ENCODE peak calls at places on chromosomes 1 and 21, in ten cellular contexts. L is hepatocyte, J is dorsolateral prefrontal cortex, V is K562, M is coronary artery, A is neural progenitor cell, F is NB4, W is mammary epithelial cell, Z is retinal pigment epithelial cell, U is uterus. T is an unnamed sample.

GRCh38 chr1:161725888-161726630 is 4.7 kb downstream of the FCRLB start:
- DNase-seq in L (peak; percentile 69), J (peak; percentile 65), V (no peak), M (peak; percentile 77), A (peak; percentile 71), F (peak; percentile 70), W (peak; percentile 54), Z (no peak), U (peak; percentile 43), T (peak; percentile 73)

GRCh38 chr1:86356247-86356646 is 39.9 kb downstream of the ODF2L start:
- DNase-seq in L (no peak), J (peak; percentile 33), V (peak; percentile 13), M (no peak), A (peak; percentile 18), F (peak; percentile 4), W (no peak), Z (no peak), U (no peak), T (no peak)

GRCh38 chr1:25906644-25907300 is 553 bp upstream of the STMN1 start:
- DNase-seq in L (peak; percentile 49), J (peak; percentile 45), V (no peak), M (no peak), A (peak; percentile 74), F (no peak), W (no peak), Z (no peak), U (peak; percentile 33), T (no peak)

GRCh38 chr1:25232866-25233784 is 823 bp upstream of the SYF2 start:
- DNase-seq in L (peak; percentile 91), J (peak; percentile 69), V (peak; percentile 100), M (peak; percentile 84), A (peak; percentile 82), F (peak; percentile 89), W (peak; percentile 80), Z (peak; percentile 53), U (peak; percentile 75), T (peak; percentile 92)

GRCh38 chr1:83701396-83701795 is 297.5 kb downstream of the TTLL7 start:
- DNase-seq in L (no peak), J (no peak), V (no peak), M (no peak), A (no peak), F (no peak), W (no peak), Z (no peak), U (no peak), T (no peak)

GRCh38 chr1:31977361-31978131 is 36.1 kb upstream of the KHDRBS1 start:
- DNase-seq in L (peak; percentile 43), J (no peak), V (peak; percentile 80), M (no peak), A (peak; percentile 79), F (peak; percentile 44), W (peak; percentile 39), Z (no peak), U (no peak), T (peak; percentile 50)

GRCh38 chr1:235503333-235504121 is 725 bp downstream of the B3GALNT2 start:
- DNase-seq in L (peak; percentile 69), J (peak; percentile 43), V (peak; percentile 74), M (no peak), A (peak; percentile 86), F (peak; percentile 86), W (peak; percentile 56), Z (no peak), U (no peak), T (peak; percentile 71)

GRCh38 chr21:43750339-43751033 is 25.6 kb downstream of the CSTB start:
- DNase-seq in L (no peak), J (no peak), V (no peak), M (no peak), A (no peak), F (no peak), W (no peak), Z (no peak), U (no peak), T (no peak)

GRCh38 chr1:100860397-100860991 is 34.1 kb downstream of the EXTL2 start:
- DNase-seq in L (no peak), J (no peak), V (no peak), M (no peak), A (peak; percentile 13), F (no peak), W (peak; percentile 55), Z (peak; percentile 26), U (no peak), T (no peak)

GRCh38 chr21:25756190-25756932 is 21.6 kb downstream of the GABPA start:
- DNase-seq in L (no peak), J (no peak), V (no peak), M (no peak), A (no peak), F (no peak), W (no peak), Z (no peak), U (no peak), T (no peak)

GRCh38 chr21:25750085-25750484 is 15.3 kb downstream of the GABPA start:
- DNase-seq in L (no peak), J (no peak), V (no peak), M (no peak), A (no peak), F (peak; percentile 25), W (no peak), Z (no peak), U (no peak), T (no peak)

DNA sequence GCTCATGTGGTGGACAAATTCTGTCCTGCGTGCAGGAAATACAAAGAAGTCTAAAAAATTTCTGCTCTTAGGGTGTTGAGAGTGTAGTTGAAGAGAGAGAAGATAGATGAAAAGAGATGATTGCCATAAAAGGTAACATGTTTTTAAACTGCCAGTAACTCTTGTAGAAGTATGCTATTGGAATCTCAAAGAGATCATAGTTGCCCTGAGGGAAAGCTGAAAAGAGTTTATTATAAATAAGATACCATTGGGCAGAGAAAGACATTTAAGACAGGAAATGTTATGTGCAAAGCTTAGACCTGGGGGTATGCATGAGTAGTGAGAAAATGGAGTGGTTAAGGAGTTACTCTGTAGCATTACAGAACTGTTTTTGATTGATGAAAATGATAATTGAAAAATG is 17.6 kb downstream of the GABPA start:
- DNase-seq in L (no peak), J (no peak), V (no peak), M (no peak), A (no peak), F (no peak), W (no peak), Z (no peak), U (no peak), T (no peak)
- TF ChIP-seq CTCF in L (no peak), J (no peak), V (no peak), M (no peak), A (no peak), F (no peak), W (no peak), Z (no peak), U (no peak), T (no peak)

GRCh38 chr1:33339413-33339812 is 18.5 kb upstream of the A3GALT2 start:
- DNase-seq in L (no peak), J (no peak), V (no peak), M (peak; percentile 80), A (peak; percentile 59), F (no peak), W (no peak), Z (no peak), U (no peak), T (no peak)

GRCh38 chr1:33341190-33341589 is 20.3 kb upstream of the A3GALT2 start:
- DNase-seq in L (no peak), J (no peak), V (no peak), M (peak; percentile 73), A (no peak), F (no peak), W (no peak), Z (no peak), U (no peak), T (no peak)

GRCh38 chr1:33344896-33345295 is 24.0 kb upstream of the A3GALT2 start:
- DNase-seq in L (no peak), J (no peak), V (no peak), M (no peak), A (no peak), F (no peak), W (no peak), Z (no peak), U (no peak), T (no peak)

GRCh38 chr1:33343539-33343938 is 22.6 kb upstream of the A3GALT2 start:
- DNase-seq in L (no peak), J (no peak), V (peak; percentile 21), M (peak; percentile 75), A (no peak), F (no peak), W (no peak), Z (peak; percentile 82), U (no peak), T (no peak)

DNA sequence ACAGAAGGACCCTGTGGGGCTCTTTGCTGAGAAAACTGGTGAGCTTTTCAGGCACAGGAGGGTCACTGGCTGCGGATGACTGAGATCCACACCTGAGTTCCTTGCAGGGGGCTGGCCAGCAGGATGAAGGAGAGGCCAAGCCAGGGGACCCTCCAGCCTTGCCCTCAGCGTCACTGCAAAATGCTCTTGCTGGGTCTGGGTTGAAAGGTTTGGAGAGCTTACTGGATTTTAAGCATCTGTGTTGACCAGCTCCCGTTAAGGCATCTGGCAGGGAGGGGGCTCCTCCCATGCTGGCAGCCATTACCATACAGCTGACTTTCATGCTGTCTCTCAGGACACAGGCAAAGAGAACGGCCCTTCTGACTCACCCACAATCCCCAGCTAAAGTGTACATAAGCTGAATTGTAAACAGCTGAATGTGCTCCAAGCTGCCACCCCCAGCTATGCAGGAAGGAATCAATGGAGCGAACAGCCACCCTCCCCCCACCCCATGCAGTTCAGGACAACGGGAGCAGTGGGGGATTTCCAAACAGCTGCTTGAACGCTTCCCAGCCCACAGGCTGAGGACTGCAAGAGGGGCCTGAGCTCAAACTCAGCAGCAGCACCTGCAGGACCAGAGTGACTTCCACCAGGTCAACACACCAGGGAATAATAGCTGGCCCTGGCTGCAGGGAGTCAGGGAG is 21.3 kb upstream of the A3GALT2 start:
- DNase-seq in L (peak; percentile 91), J (peak; percentile 71), V (no peak), M (peak; percentile 89), A (peak; percentile 90), F (no peak), W (peak; percentile 84), Z (peak; percentile 98), U (peak; percentile 75), T (peak; percentile 62)
- H3K4me3 ChIP-seq in L (no peak overlapping the region), J (no peak overlapping the region), V (no peak overlapping the region), M (peak overlapping the region; percentile 64), A (peak overlapping the region; percentile 2), F (no peak overlapping the region), W (no peak overlapping the region), Z (peak overlapping the region; percentile 4), U (no peak overlapping the region), T (no peak overlapping the region)

DNA sequence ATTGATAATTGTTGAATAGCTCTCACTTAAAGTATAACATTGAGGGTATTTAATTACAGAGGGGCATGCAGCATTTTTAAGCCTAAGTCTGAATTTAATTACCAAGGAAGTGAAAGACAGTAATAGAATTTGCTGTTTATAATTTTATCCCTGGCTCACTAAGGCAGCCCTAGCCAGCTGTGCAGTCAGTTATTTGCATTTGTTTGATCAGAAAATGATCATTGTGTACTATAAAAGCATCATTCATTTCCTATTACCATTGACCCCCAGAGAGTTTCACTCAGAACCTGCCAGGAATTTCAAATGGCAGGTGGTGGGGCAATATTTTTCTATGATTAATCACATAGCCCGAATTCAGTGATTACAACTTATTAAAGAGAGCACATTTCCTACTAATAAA is 277.1 kb upstream of the KAZN start:
- DNase-seq in L (no peak), J (no peak), V (no peak), M (no peak), A (no peak), F (no peak), W (no peak), Z (no peak), U (no peak), T (no peak)
- TF ChIP-seq CTCF in L (no peak), J (no peak), V (no peak), M (no peak), A (no peak), F (no peak), W (no peak), Z (no peak), U (no peak), T (no peak)

GRCh38 chr1:6385673-6386191 is 7.8 kb downstream of the ACOT7 start:
- DNase-seq in L (peak; percentile 68), J (peak; percentile 68), V (no peak), M (no peak), A (peak; percentile 84), F (no peak), W (peak; percentile 99), Z (no peak), U (no peak), T (no peak)
- H3K4me3 ChIP-seq in L (no peak overlapping the region), J (peak overlapping the region; percentile 25), V (no peak overlapping the region), M (peak overlapping the region; percentile 26), A (peak overlapping the region; percentile 16), F (no peak overlapping the region), W (peak overlapping the region; percentile 60), Z (no peak overlapping the region), U (no peak overlapping the region), T (no peak overlapping the region)

T was measured in GM12865.